ENCODE peak calls at places on chromosomes 13 and 19, in nine cellular contexts. One of them, this sample, is unnamed.

GRCh38 chr19:55175117-55175867 is 4.8 kb downstream of the SYT5 start:
- DNase-seq in kidney epithelial cell: no peak
- DNase-seq in ovary: no peak
- DNase-seq in MM.1S: no peak
- DNase-seq in brain microvascular endothelial cell: no peak
- DNase-seq in AG04450: no peak
- DNase-seq in progenitor cell of endocrine pancreas: no peak
- DNase-seq in lower leg skin: no peak
- DNase-seq in neural crest cell: no peak
- DNase-seq in this sample: no peak

GRCh38 chr13:106376411-106377112 is 158.9 kb downstream of the EFNB2 start:
- DNase-seq in AG04450: peak; percentile 67
- DNase-seq in lower leg skin: no peak
- DNase-seq in brain microvascular endothelial cell: peak; percentile 98
- DNase-seq in ovary: no peak
- DNase-seq in progenitor cell of endocrine pancreas: no peak
- DNase-seq in neural crest cell: no peak
- DNase-seq in kidney epithelial cell: peak; percentile 84
- DNase-seq in MM.1S: no peak
- DNase-seq in this sample: peak; percentile 66

GRCh38 chr13:107866007-107866665 is 349.2 kb downstream of the LIG4 start:
- DNase-seq in kidney epithelial cell: no peak
- DNase-seq in ovary: no peak
- DNase-seq in MM.1S: no peak
- DNase-seq in AG04450: no peak
- DNase-seq in neural crest cell: peak; percentile 36
- DNase-seq in lower leg skin: no peak
- DNase-seq in progenitor cell of endocrine pancreas: peak; percentile 30
- DNase-seq in brain microvascular endothelial cell: peak; percentile 25
- DNase-seq in this sample: no peak

GRCh38 chr13:84303035-84303434 is 420.8 kb upstream of the SLITRK1 start:
- DNase-seq in lower leg skin: no peak
- DNase-seq in kidney epithelial cell: no peak
- DNase-seq in MM.1S: no peak
- DNase-seq in AG04450: no peak
- DNase-seq in brain microvascular endothelial cell: no peak
- DNase-seq in neural crest cell: no peak
- DNase-seq in progenitor cell of endocrine pancreas: no peak
- DNase-seq in ovary: no peak
- DNase-seq in this sample: no peak

GRCh38 chr13:113919761-113920160 is 54.1 kb downstream of the C13orf46 start:
- DNase-seq in AG04450: no peak
- DNase-seq in kidney epithelial cell: no peak
- DNase-seq in progenitor cell of endocrine pancreas: no peak
- DNase-seq in brain microvascular endothelial cell: no peak
- DNase-seq in ovary: no peak
- DNase-seq in MM.1S: no peak
- DNase-seq in neural crest cell: no peak
- DNase-seq in lower leg skin: no peak
- DNase-seq in this sample: no peak

GRCh38 chr19:56014765-56015164 is 28.2 kb downstream of the NLRP5 start:
- DNase-seq in AG04450: no peak
- DNase-seq in ovary: no peak
- DNase-seq in brain microvascular endothelial cell: no peak
- DNase-seq in lower leg skin: no peak
- DNase-seq in kidney epithelial cell: no peak
- DNase-seq in neural crest cell: no peak
- DNase-seq in progenitor cell of endocrine pancreas: no peak
- DNase-seq in MM.1S: no peak
- DNase-seq in this sample: no peak

GRCh38 chr19:48507911-48508439 is 3.7 kb downstream of the LMTK3 start:
- DNase-seq in MM.1S: no peak
- DNase-seq in kidney epithelial cell: no peak
- DNase-seq in ovary: no peak
- DNase-seq in progenitor cell of endocrine pancreas: no peak
- DNase-seq in AG04450: no peak
- DNase-seq in neural crest cell: no peak
- DNase-seq in lower leg skin: no peak
- DNase-seq in brain microvascular endothelial cell: no peak
- DNase-seq in this sample: no peak

GRCh38 chr13:54536112-54536511 is 1507.5 kb downstream of the OLFM4 start:
- DNase-seq in MM.1S: no peak
- DNase-seq in progenitor cell of endocrine pancreas: no peak
- DNase-seq in neural crest cell: no peak
- DNase-seq in kidney epithelial cell: no peak
- DNase-seq in brain microvascular endothelial cell: no peak
- DNase-seq in AG04450: no peak
- DNase-seq in ovary: no peak
- DNase-seq in lower leg skin: no peak
- DNase-seq in this sample: no peak

GRCh38 chr13:96172066-96172465 is 82.2 kb downstream of the HS6ST3 start:
- DNase-seq in neural crest cell: no peak
- DNase-seq in MM.1S: no peak
- DNase-seq in AG04450: no peak
- DNase-seq in progenitor cell of endocrine pancreas: no peak
- DNase-seq in kidney epithelial cell: no peak
- DNase-seq in brain microvascular endothelial cell: no peak
- DNase-seq in ovary: no peak
- DNase-seq in lower leg skin: no peak
- DNase-seq in this sample: no peak

GRCh38 chr19:55041627-55042343 is 3.7 kb upstream of the GP6 start:
- DNase-seq in neural crest cell: no peak
- DNase-seq in AG04450: no peak
- DNase-seq in MM.1S: no peak
- DNase-seq in progenitor cell of endocrine pancreas: no peak
- DNase-seq in kidney epithelial cell: no peak
- DNase-seq in ovary: no peak
- DNase-seq in lower leg skin: no peak
- DNase-seq in brain microvascular endothelial cell: no peak
- DNase-seq in this sample: no peak

GRCh38 chr13:27341616-27342015 is 71.0 kb downstream of the RASL11A start:
- DNase-seq in AG04450: no peak
- DNase-seq in kidney epithelial cell: no peak
- DNase-seq in ovary: no peak
- DNase-seq in brain microvascular endothelial cell: no peak
- DNase-seq in MM.1S: no peak
- DNase-seq in neural crest cell: no peak
- DNase-seq in lower leg skin: no peak
- DNase-seq in progenitor cell of endocrine pancreas: no peak
- DNase-seq in this sample: no peak

GRCh38 chr19:15532779-15533521 is 24.6 kb downstream of the CYP4F22 start:
- DNase-seq in progenitor cell of endocrine pancreas: no peak
- DNase-seq in AG04450: no peak
- DNase-seq in kidney epithelial cell: no peak
- DNase-seq in neural crest cell: no peak
- DNase-seq in lower leg skin: no peak
- DNase-seq in MM.1S: no peak
- DNase-seq in brain microvascular endothelial cell: no peak
- DNase-seq in ovary: no peak
- DNase-seq in this sample: no peak

GRCh38 chr13:21885714-21886224 is 214.9 kb downstream of the FGF9 start:
- DNase-seq in AG04450: no peak
- DNase-seq in neural crest cell: no peak
- DNase-seq in MM.1S: no peak
- DNase-seq in brain microvascular endothelial cell: no peak
- DNase-seq in progenitor cell of endocrine pancreas: no peak
- DNase-seq in ovary: no peak
- DNase-seq in kidney epithelial cell: no peak
- DNase-seq in lower leg skin: no peak
- DNase-seq in this sample: no peak

GRCh38 chr19:41870401-41870873 is 6.6 kb upstream of the CD79A start:
- DNase-seq in AG04450: no peak
- DNase-seq in neural crest cell: no peak
- DNase-seq in kidney epithelial cell: no peak
- DNase-seq in ovary: no peak
- DNase-seq in progenitor cell of endocrine pancreas: no peak
- DNase-seq in lower leg skin: no peak
- DNase-seq in brain microvascular endothelial cell: peak; percentile 38
- DNase-seq in MM.1S: no peak
- DNase-seq in this sample: peak; percentile 34

GRCh38 chr13:23695711-23696512 is 125.7 kb downstream of the TNFRSF19 start:
- DNase-seq in MM.1S: no peak
- DNase-seq in AG04450: no peak
- DNase-seq in kidney epithelial cell: no peak
- DNase-seq in lower leg skin: no peak
- DNase-seq in brain microvascular endothelial cell: no peak
- DNase-seq in progenitor cell of endocrine pancreas: no peak
- DNase-seq in ovary: no peak
- DNase-seq in neural crest cell: no peak
- DNase-seq in this sample: no peak

GRCh38 chr19:39858541-39858940 is 12.4 kb upstream of the FBL start:
- DNase-seq in MM.1S: no peak
- DNase-seq in progenitor cell of endocrine pancreas: no peak
- DNase-seq in lower leg skin: no peak
- DNase-seq in ovary: no peak
- DNase-seq in AG04450: no peak
- DNase-seq in brain microvascular endothelial cell: no peak
- DNase-seq in kidney epithelial cell: no peak
- DNase-seq in neural crest cell: no peak
- DNase-seq in this sample: no peak

GRCh38 chr19:48419158-48419920 is 25.9 kb downstream of the GRIN2D start:
- DNase-seq in AG04450: no peak
- DNase-seq in kidney epithelial cell: no peak
- DNase-seq in neural crest cell: peak; percentile 50
- DNase-seq in progenitor cell of endocrine pancreas: no peak
- DNase-seq in ovary: no peak
- DNase-seq in MM.1S: peak; percentile 79
- DNase-seq in brain microvascular endothelial cell: peak; percentile 32
- DNase-seq in lower leg skin: no peak
- DNase-seq in this sample: no peak

GRCh38 chr13:107907065-107907464 is 308.3 kb downstream of the LIG4 start:
- DNase-seq in lower leg skin: no peak
- DNase-seq in brain microvascular endothelial cell: peak; percentile 32
- DNase-seq in kidney epithelial cell: peak; percentile 12
- DNase-seq in neural crest cell: no peak
- DNase-seq in AG04450: no peak
- DNase-seq in MM.1S: no peak
- DNase-seq in ovary: no peak
- DNase-seq in progenitor cell of endocrine pancreas: no peak
- DNase-seq in this sample: no peak

GRCh38 chr13:63299995-63300394 is 1884.3 kb upstream of the PCDH20 start:
- DNase-seq in AG04450: no peak
- DNase-seq in brain microvascular endothelial cell: no peak
- DNase-seq in progenitor cell of endocrine pancreas: no peak
- DNase-seq in ovary: no peak
- DNase-seq in MM.1S: no peak
- DNase-seq in neural crest cell: no peak
- DNase-seq in lower leg skin: no peak
- DNase-seq in kidney epithelial cell: no peak
- DNase-seq in this sample: no peak

DNA sequence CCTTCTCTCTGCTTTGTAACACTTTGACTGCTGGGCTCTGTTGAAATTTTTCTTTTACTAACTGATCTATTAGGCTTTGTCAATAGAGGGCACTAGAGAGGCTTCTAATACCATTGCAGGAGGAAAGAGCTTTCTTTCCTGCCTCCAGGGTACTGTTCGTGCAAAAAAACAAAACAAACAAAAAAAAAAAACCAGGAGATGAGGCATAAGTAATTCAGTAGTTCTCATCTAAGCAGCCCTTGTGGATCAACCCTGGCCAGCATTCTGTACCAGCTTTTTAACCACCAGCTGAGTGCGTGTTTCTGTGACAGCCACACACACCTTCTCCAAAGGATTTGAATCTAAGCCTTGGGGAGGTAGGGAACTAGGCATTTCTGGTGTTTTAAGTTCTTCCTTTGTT is 1707.6 kb upstream of the SLC10A2 start:
- DNase-seq in progenitor cell of endocrine pancreas: no peak
- DNase-seq in AG04450: peak; percentile 21
- DNase-seq in kidney epithelial cell: no peak
- DNase-seq in MM.1S: peak; percentile 62
- DNase-seq in brain microvascular endothelial cell: peak; percentile 16
- DNase-seq in lower leg skin: no peak
- DNase-seq in neural crest cell: no peak
- DNase-seq in ovary: no peak
- DNase-seq in this sample: no peak
- TF ChIP-seq CTCF in progenitor cell of endocrine pancreas: peak; percentile 61
- TF ChIP-seq CTCF in AG04450: peak; percentile 78
- TF ChIP-seq CTCF in kidney epithelial cell: peak; percentile 71
- TF ChIP-seq CTCF in MM.1S: peak; percentile 73
- TF ChIP-seq CTCF in brain microvascular endothelial cell: peak; percentile 74
- TF ChIP-seq CTCF in lower leg skin: no peak
- TF ChIP-seq CTCF in neural crest cell: peak; percentile 72
- TF ChIP-seq CTCF in ovary: no peak
- TF ChIP-seq CTCF in this sample: no peak

DNA sequence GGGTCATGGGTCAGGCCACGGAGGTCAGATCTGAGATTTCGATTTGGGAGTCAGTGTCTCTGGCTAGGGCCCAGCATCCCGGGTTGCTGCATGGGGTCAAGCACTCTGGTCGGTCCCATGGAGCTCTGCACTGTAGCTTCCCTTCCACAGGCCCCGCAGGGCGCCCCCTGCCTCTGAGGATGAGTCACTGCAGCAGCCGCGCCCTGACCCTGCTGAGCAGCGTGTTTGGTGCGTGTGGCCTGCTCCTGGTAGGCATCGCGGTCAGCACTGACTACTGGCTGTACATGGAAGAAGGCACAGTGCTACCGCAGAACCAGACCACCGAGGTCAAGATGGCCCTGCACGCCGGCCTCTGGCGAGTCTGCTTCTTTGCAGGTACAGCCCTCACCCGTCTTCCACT is 3.6 kb downstream of the CACNG7 start:
- DNase-seq in kidney epithelial cell: no peak
- DNase-seq in ovary: no peak
- DNase-seq in AG04450: no peak
- DNase-seq in neural crest cell: no peak
- DNase-seq in MM.1S: no peak
- DNase-seq in brain microvascular endothelial cell: no peak
- DNase-seq in lower leg skin: no peak
- DNase-seq in progenitor cell of endocrine pancreas: no peak
- DNase-seq in this sample: no peak
- TF ChIP-seq CTCF in kidney epithelial cell: no peak
- TF ChIP-seq CTCF in ovary: no peak
- TF ChIP-seq CTCF in AG04450: peak; percentile 7
- TF ChIP-seq CTCF in neural crest cell: peak; percentile 39
- TF ChIP-seq CTCF in MM.1S: no peak
- TF ChIP-seq CTCF in brain microvascular endothelial cell: peak; percentile 40
- TF ChIP-seq CTCF in lower leg skin: no peak
- TF ChIP-seq CTCF in progenitor cell of endocrine pancreas: peak; percentile 45
- TF ChIP-seq CTCF in this sample: no peak

DNA sequence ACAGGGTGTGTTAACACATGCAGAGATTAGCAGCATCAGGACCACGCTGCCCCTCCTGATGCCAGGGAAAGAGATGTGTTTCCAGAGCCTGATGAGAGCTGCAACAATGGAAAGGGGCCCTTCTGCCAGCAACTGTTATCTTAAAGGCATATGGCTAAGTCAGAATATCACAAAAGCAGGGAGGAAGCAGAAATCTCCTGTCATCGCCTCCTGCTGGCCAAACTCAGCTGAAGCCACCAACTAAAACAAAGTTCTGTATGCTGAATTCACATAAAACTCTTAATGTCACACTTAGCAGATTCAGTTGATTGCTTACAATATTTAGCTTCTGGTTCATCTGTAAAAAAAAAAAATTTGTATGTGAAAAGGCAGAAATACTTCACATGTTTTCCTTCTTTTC is 178.2 kb downstream of the GPC5 start:
- DNase-seq in progenitor cell of endocrine pancreas: no peak
- DNase-seq in kidney epithelial cell: no peak
- DNase-seq in AG04450: no peak
- DNase-seq in lower leg skin: no peak
- DNase-seq in brain microvascular endothelial cell: no peak
- DNase-seq in neural crest cell: peak; percentile 4
- DNase-seq in MM.1S: no peak
- DNase-seq in ovary: no peak
- DNase-seq in this sample: no peak
- TF ChIP-seq CTCF in progenitor cell of endocrine pancreas: peak; percentile 60
- TF ChIP-seq CTCF in kidney epithelial cell: peak; percentile 28
- TF ChIP-seq CTCF in AG04450: no peak
- TF ChIP-seq CTCF in lower leg skin: no peak
- TF ChIP-seq CTCF in brain microvascular endothelial cell: peak; percentile 50
- TF ChIP-seq CTCF in neural crest cell: peak; percentile 58
- TF ChIP-seq CTCF in MM.1S: no peak
- TF ChIP-seq CTCF in ovary: no peak
- TF ChIP-seq CTCF in this sample: no peak

GRCh38 chr13:42215578-42216421 is 56.2 kb upstream of the AKAP11 start:
- DNase-seq in ovary: no peak
- DNase-seq in AG04450: peak; percentile 15
- DNase-seq in brain microvascular endothelial cell: peak; percentile 38
- DNase-seq in kidney epithelial cell: no peak
- DNase-seq in progenitor cell of endocrine pancreas: no peak
- DNase-seq in lower leg skin: no peak
- DNase-seq in MM.1S: peak; percentile 39
- DNase-seq in neural crest cell: peak; percentile 28
- DNase-seq in this sample: no peak
- TF ChIP-seq CTCF in ovary: no peak
- TF ChIP-seq CTCF in AG04450: peak; percentile 77
- TF ChIP-seq CTCF in brain microvascular endothelial cell: peak; percentile 74
- TF ChIP-seq CTCF in kidney epithelial cell: peak; percentile 60
- TF ChIP-seq CTCF in progenitor cell of endocrine pancreas: peak; percentile 60
- TF ChIP-seq CTCF in lower leg skin: no peak
- TF ChIP-seq CTCF in MM.1S: peak; percentile 47
- TF ChIP-seq CTCF in neural crest cell: peak; percentile 66
- TF ChIP-seq CTCF in this sample: no peak

This sample was measured in lung.